ENCODE peak calls at places on chromosomes 2 and 18, in nine cellular contexts. Q, T, H, F, G, I, X, V and K are unnamed samples.

GRCh38 chr18:28412521-28412920 is 235.6 kb upstream of the CDH2 start:
- DNase-seq in T (no peak), G (no peak), I (no peak), V (no peak), X (no peak), H (no peak), Q (no peak), F (no peak), K (no peak)

GRCh38 chr2:157627594-157628281 is 926 bp downstream of the ACVR1C start:
- DNase-seq in I (no peak), Q (no peak), F (no peak), V (no peak), X (no peak), G (no peak), T (no peak), H (peak), K (no peak)

GRCh38 chr2:148927010-148927409 is 52.0 kb downstream of the KIF5C start:
- DNase-seq in I (no peak), H (no peak), X (no peak), T (peak), Q (no peak), V (no peak), G (no peak), F (no peak), K (no peak)

GRCh38 chr2:108455571-108455970 is 6.6 kb downstream of the GCC2 start:
- DNase-seq in T (no peak), V (no peak), G (no peak), X (no peak), I (no peak), F (no peak), H (no peak), Q (no peak), K (no peak)

GRCh38 chr18:50627594-50628542 is 68.0 kb downstream of the MAPK4 start:
- DNase-seq in I (no peak), Q (no peak), T (no peak), F (no peak), X (no peak), V (no peak), H (no peak), G (no peak), K (no peak)

GRCh38 chr2:134206573-134206972 is 47.3 kb upstream of the MGAT5 start:
- DNase-seq in V (no peak), G (peak), X (no peak), I (peak), F (no peak), Q (no peak), T (no peak), H (no peak), K (peak)

GRCh38 chr2:161123531-161124030 is 36.6 kb upstream of the TANK start:
- DNase-seq in X (no peak), Q (no peak), H (no peak), F (no peak), G (no peak), I (no peak), T (no peak), V (peak), K (no peak)

GRCh38 chr2:152421521-152422367 is 86.8 kb downstream of the FMNL2 start:
- DNase-seq in Q (peak), T (peak), V (peak), X (peak), F (peak), H (no peak), I (peak), G (peak), K (peak)

GRCh38 chr18:12296087-12296403 is 12.0 kb upstream of the TUBB6 start:
- DNase-seq in V (no peak), F (no peak), T (no peak), Q (no peak), X (no peak), I (no peak), G (no peak), H (no peak), K (peak)

GRCh38 chr2:165573534-165574461 is 104.3 kb downstream of the CSRNP3 start:
- DNase-seq in X (no peak), Q (peak), H (peak), V (peak), I (peak), T (no peak), G (peak), F (no peak), K (peak)

GRCh38 chr2:56185101-56185581 is 1.4 kb downstream of the CCDC85A start:
- DNase-seq in T (no peak), F (no peak), Q (no peak), H (peak), V (peak), I (no peak), X (no peak), G (no peak), K (peak)

GRCh38 chr2:56184500-56184996 is 758 bp downstream of the CCDC85A start:
- DNase-seq in T (peak), X (no peak), Q (no peak), F (no peak), V (peak), I (no peak), H (peak), G (no peak), K (peak)

GRCh38 chr2:56183643-56184499 is at the start of gene CCDC85A:
- DNase-seq in H (peak), Q (no peak), X (no peak), I (peak), T (peak), V (peak), F (peak), G (peak), K (peak)

GRCh38 chr2:56182420-56182819 is 1.4 kb upstream of the CCDC85A start:
- DNase-seq in I (no peak), Q (no peak), T (no peak), X (no peak), H (peak), G (no peak), V (no peak), F (no peak), K (no peak)

GRCh38 chr2:56185582-56186046 is 1.8 kb downstream of the CCDC85A start:
- DNase-seq in F (no peak), G (peak), T (no peak), X (no peak), V (peak), H (peak), I (no peak), Q (no peak), K (peak)
- H3K4me3 ChIP-seq in F (no peak), G (peak), T (no peak), X (peak), V (peak), H (peak), I (no peak), Q (peak), K (peak)

DNA sequence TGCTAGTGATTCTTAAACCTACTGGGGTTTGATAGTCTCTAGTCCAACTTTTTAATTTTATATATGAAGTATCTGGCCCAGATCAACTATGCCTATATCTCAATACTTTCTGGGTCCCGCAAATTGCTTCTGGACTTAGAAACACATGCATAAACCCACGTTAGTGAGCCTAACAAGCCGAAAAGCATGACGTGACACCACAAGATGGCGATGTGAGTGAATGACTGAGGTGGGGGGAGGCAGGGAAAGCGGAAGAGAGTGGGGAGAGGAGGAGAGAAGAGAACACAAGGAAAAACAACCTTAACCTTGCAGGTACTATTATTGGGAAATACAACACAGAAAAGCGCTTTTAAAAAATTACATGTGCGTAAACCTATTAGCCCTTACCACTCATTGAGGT is 13.8 kb downstream of the PDIA6 start:
- DNase-seq in H (peak), G (no peak), F (no peak), Q (no peak), I (no peak), T (no peak), X (no peak), V (no peak), K (no peak)
- TF ChIP-seq CTCF in H (peak), G (no peak), F (no peak), Q (no peak), I (no peak), T (no peak), X (peak), V (no peak), K (no peak)

GRCh38 chr2:19120941-19121750 is 237.3 kb downstream of the OSR1 start:
- DNase-seq in T (no peak), H (no peak), F (no peak), G (peak), V (no peak), Q (peak), I (peak), X (peak), K (peak)
- H3K4me3 ChIP-seq in T (no peak), H (no peak), F (no peak), G (no peak), V (no peak), Q (no peak), I (no peak), X (no peak), K (no peak)

DNA sequence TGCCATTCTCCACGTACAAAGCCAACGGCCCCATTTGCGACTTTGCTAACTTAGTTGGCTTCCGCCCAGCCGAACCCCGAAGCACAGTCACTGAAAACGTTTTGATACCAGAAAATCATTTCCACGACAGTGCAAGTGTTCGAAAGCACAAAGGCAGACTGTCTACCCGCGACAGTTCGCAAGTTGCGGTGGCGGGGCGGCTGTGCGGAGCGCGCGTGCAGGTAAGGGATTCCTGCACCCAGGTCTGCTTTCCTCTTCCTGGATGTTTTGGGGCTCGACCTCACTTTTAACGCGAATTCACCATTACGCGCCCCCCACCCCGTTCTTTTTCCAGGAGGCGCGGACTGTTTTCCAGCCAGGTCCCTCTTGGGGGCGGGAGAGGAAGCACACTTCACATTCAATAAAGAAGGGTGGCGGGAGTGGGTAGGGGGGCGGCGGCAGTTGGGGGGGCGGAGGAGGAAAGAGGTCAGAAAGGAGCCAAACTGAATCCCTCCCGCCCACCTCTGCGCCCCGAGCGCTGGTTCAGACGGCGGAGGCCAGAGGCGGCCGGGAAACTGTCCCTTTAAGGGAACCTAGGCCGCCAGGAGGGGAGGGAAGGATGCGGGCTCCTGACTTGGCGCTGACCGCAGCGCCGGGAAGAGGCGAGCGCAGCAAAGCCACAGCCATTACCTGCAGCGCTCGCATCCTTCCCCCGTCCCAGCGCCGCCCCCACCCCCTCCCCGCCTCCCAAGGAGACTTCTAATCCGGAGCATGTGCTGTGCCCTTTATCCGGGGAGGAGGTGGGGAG is 107.5 kb upstream of the KCTD1 start:
- DNase-seq in I (peak), X (no peak), T (no peak), F (no peak), V (peak), H (peak), Q (no peak), G (peak), K (peak)
- TF ChIP-seq CTCF in I (peak), X (no peak), T (no peak), F (no peak), V (no peak), H (peak), Q (peak), G (no peak), K (peak)

GRCh38 chr18:22346342-22346967 is 71.3 kb downstream of the CTAGE1 start:
- DNase-seq in F (peak), I (peak), H (no peak), V (peak), T (no peak), G (peak), Q (peak), X (no peak), K (peak)

GRCh38 chr18:22349317-22349898 is 68.3 kb downstream of the CTAGE1 start:
- DNase-seq in F (no peak), Q (no peak), I (peak), X (no peak), H (peak), V (no peak), T (no peak), G (peak), K (peak)

GRCh38 chr18:22346968-22347611 is 70.6 kb downstream of the CTAGE1 start:
- DNase-seq in F (no peak), H (peak), G (peak), T (no peak), X (no peak), Q (no peak), V (no peak), I (peak), K (peak)

GRCh38 chr18:22348521-22349316 is 69.0 kb downstream of the CTAGE1 start:
- DNase-seq in F (no peak), X (no peak), H (peak), I (peak), G (peak), T (no peak), V (peak), Q (no peak), K (peak)

GRCh38 chr18:22347624-22348511 is 69.8 kb downstream of the CTAGE1 start:
- DNase-seq in V (peak), Q (no peak), F (no peak), T (no peak), G (peak), I (peak), X (no peak), H (no peak), K (peak)
- H3K4me3 ChIP-seq in V (peak), Q (peak), F (peak), T (no peak), G (peak), I (peak), X (peak), H (peak), K (peak)

GRCh38 chr2:79128406-79128805 is 8.1 kb downstream of the REG1A start:
- DNase-seq in F (no peak), T (no peak), X (no peak), Q (no peak), V (no peak), I (no peak), H (no peak), G (no peak), K (no peak)

GRCh38 chr2:79129260-79129659 is 9.0 kb downstream of the REG1A start:
- DNase-seq in Q (no peak), V (no peak), X (no peak), H (no peak), G (no peak), F (no peak), I (no peak), T (no peak), K (no peak)

GRCh38 chr2:79131687-79132086 is 11.4 kb downstream of the REG1A start:
- DNase-seq in X (no peak), H (no peak), V (no peak), I (no peak), F (no peak), G (no peak), T (no peak), Q (no peak), K (no peak)
- TF ChIP-seq CTCF in X (no peak), H (no peak), V (no peak), I (no peak), F (no peak), G (no peak), T (no peak), Q (no peak), K (no peak)

DNA sequence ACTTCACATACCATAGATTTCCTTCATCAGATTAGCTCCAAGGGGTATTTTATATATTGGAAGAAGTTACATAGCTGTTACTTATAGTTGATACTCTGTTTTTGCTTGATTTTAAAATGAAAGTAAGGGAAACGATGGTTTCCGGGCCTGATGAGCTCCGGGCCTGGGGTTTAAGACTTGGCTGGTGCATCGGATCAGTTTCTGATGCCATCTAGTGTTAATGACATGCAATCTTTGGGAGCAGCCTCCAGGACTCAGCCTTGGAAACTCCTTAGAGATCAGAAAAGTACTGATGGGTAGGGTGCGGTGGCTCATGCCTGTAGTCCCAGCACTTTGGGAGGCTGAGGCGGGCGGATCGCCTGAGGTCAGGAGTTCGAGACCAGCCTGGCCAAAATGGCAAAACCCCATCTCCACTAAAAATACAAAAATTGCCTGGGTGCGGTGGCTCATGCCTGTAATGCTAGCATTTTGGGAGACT is 47.1 kb upstream of the CNOT11 start:
- DNase-seq in T (peak), F (peak), G (peak), I (peak), X (peak), H (peak), Q (peak), V (peak), K (peak)
- H3K4me3 ChIP-seq in T (peak), F (peak), G (peak), I (peak), X (peak), H (no peak), Q (no peak), V (no peak), K (no peak)